ENCODE peak calls at places on chromosomes 4 and X, in six cellular contexts. I is EL; U is GOT3; K is iris pigment epithelial cell; T is T47D; M is stimulated activated CD4-positive, alpha-beta T cell treated with anti-CD3 and anti-CD28 coated beads, TNF-alpha, amount 100 ng/mL, for 24 hours. Y is an unnamed sample.

GRCh38 chrX:10177620-10178019 is 20.8 kb downstream of the CLCN4 start:
- DNase-seq in K (peak; percentile 72), I (no peak), U (no peak), T (no peak), M (no peak), Y (no peak)

GRCh38 chr4:110119880-110120279 is 78.5 kb downstream of the ELOVL6 start:
- DNase-seq in M (no peak), K (peak; percentile 75), U (no peak), I (peak; percentile 66), T (no peak), Y (no peak)

GRCh38 chr4:8928074-8928473 is 56.4 kb upstream of the HMX1 start:
- DNase-seq in M (no peak), I (no peak), T (no peak), U (no peak), K (no peak), Y (no peak)

GRCh38 chr4:17494258-17494657 is 17.6 kb downstream of the QDPR start:
- DNase-seq in U (peak; percentile 42), M (no peak), T (no peak), I (peak; percentile 84), K (peak; percentile 76), Y (no peak)

GRCh38 chrX:65690057-65690855 is 22.8 kb downstream of the MSN start:
- DNase-seq in K (peak; percentile 76), I (peak; percentile 79), M (no peak), T (no peak), U (no peak), Y (no peak)

GRCh38 chr4:76894537-76894936 is 3.4 kb downstream of the SOWAHB start:
- DNase-seq in K (no peak), I (no peak), U (no peak), M (no peak), T (no peak), Y (no peak)

GRCh38 chrX:46554942-46555341 is 9.7 kb upstream of the ZNF674 start:
- DNase-seq in M (no peak), K (peak; percentile 53), T (peak; percentile 48), U (no peak), I (peak; percentile 21), Y (no peak)

GRCh38 chr4:137363496-137363895 is 168.8 kb downstream of the PCDH18 start:
- DNase-seq in M (no peak), I (no peak), U (no peak), T (no peak), K (peak; percentile 39), Y (no peak)

GRCh38 chr4:71255966-71256365 is 82.9 kb upstream of the SLC4A4 start:
- DNase-seq in K (no peak), M (no peak), T (no peak), U (no peak), I (no peak), Y (no peak)

GRCh38 chr4:102878901-102879300 is 10.1 kb downstream of the CISD2 start:
- DNase-seq in M (no peak), T (no peak), I (no peak), K (no peak), U (no peak), Y (no peak)

GRCh38 chr4:157172011-157172410 is 48.5 kb upstream of the GRIA2 start:
- DNase-seq in K (peak; percentile 34), U (no peak), T (no peak), M (no peak), I (peak; percentile 8), Y (no peak)

GRCh38 chr4:8914461-8915171 is 43.0 kb upstream of the HMX1 start:
- DNase-seq in M (no peak), K (no peak), I (no peak), T (no peak), U (no peak), Y (no peak)

GRCh38 chrX:56764153-56764974 is 35.3 kb downstream of the NBDY start:
- DNase-seq in I (peak; percentile 48), M (peak; percentile 48), T (peak; percentile 85), K (peak; percentile 79), U (no peak), Y (no peak)

GRCh38 chr4:177001271-177002175 is 208.8 kb upstream of the VEGFC start:
- DNase-seq in T (no peak), K (peak; percentile 56), M (no peak), I (peak; percentile 56), U (no peak), Y (no peak)

GRCh38 chr4:141154725-141155124 is 21.5 kb upstream of the RNF150 start:
- DNase-seq in U (no peak), T (no peak), K (no peak), I (no peak), M (no peak), Y (no peak)

GRCh38 chr4:144171697-144172096 is 31.2 kb upstream of the GYPA start:
- DNase-seq in M (no peak), K (no peak), I (no peak), T (no peak), U (no peak), Y (no peak)

GRCh38 chr4:8245879-8246833 is 23.4 kb upstream of the HTRA3 start:
- DNase-seq in U (no peak), M (no peak), K (no peak), T (no peak), I (no peak), Y (no peak)

GRCh38 chr4:185357733-185358440 is 37.8 kb downstream of the LRP2BP start:
- DNase-seq in I (no peak), K (no peak), U (no peak), M (no peak), T (no peak), Y (no peak)

GRCh38 chr4:157389751-157390150 is 169.2 kb downstream of the GRIA2 start:
- DNase-seq in K (no peak), I (no peak), M (no peak), T (no peak), U (no peak), Y (no peak)

GRCh38 chr4:87669373-87669772 is 19.3 kb downstream of the DMP1 start:
- DNase-seq in T (no peak), K (no peak), I (no peak), M (no peak), U (no peak), Y (no peak)

GRCh38 chrX:40096395-40097091 is 1.2 kb downstream of the BCOR start:
- DNase-seq in K (peak; percentile 62), I (peak; percentile 41), U (peak; percentile 2), M (no peak), T (peak; percentile 46), Y (peak; percentile 24)

GRCh38 chr4:7384929-7385890 is 49.5 kb downstream of the PSAPL1 start:
- DNase-seq in K (no peak), I (no peak), T (no peak), M (no peak), U (no peak), Y (no peak)

GRCh38 chr4:123198706-123199105 is 197.9 kb upstream of the SPRY1 start:
- DNase-seq in U (no peak), M (no peak), T (no peak), I (no peak), K (peak; percentile 5), Y (no peak)

GRCh38 chr4:39308576-39308975 is 57.6 kb downstream of the RFC1 start:
- DNase-seq in M (no peak), T (no peak), U (no peak), K (no peak), I (no peak), Y (no peak)

GRCh38 chr4:41256740-41257256 is at the start of gene UCHL1:
- DNase-seq in U (peak; percentile 65), M (no peak), K (peak; percentile 96), I (peak; percentile 89), T (no peak), Y (peak; percentile 92)

Y was measured in NCI-H2107.